ENCODE peak calls at places on chromosome 20, in five cellular contexts. X is A549, W is adrenal gland, N is HepG2, V is HCT116. D is an unnamed sample.

GRCh38 chr20:37907677-37908397 is 4.9 kb downstream of the VSTM2L start:
- DNase-seq in X (peak), W (no peak), N (no peak), V (no peak), D (no peak)

GRCh38 chr20:49245921-49246740 is 26.9 kb downstream of the DDX27 start:
- DNase-seq in X (peak), W (no peak), N (peak), V (peak), D (peak)

GRCh38 chr20:20856306-20856705 is 143.9 kb upstream of the RALGAPA2 start:
- DNase-seq in X (no peak), W (no peak), N (no peak), V (no peak), D (no peak)

GRCh38 chr20:61049684-61050083 is 202.4 kb upstream of the CDH4 start:
- DNase-seq in X (no peak), W (no peak), N (no peak), V (no peak), D (no peak)

GRCh38 chr20:41734506-41734945 is 116.3 kb upstream of the CHD6 start:
- DNase-seq in X (peak), W (peak), N (peak), V (peak), D (peak)

GRCh38 chr20:57441510-57442154 is 50.4 kb downstream of the RBM38 start:
- DNase-seq in X (no peak), W (no peak), N (no peak), V (no peak), D (no peak)

GRCh38 chr20:62716198-62716940 is 7.7 kb downstream of the NTSR1 start:
- DNase-seq in X (no peak), W (no peak), N (no peak), V (no peak), D (no peak)

GRCh38 chr20:19598117-19598516 is 159.9 kb upstream of the RIN2 start:
- DNase-seq in X (no peak), W (no peak), N (no peak), V (no peak), D (no peak)

GRCh38 chr20:41617059-41617921 is 887 bp downstream of the CHD6 start:
- DNase-seq in X (peak), W (peak), N (peak), V (no peak), D (peak)

GRCh38 chr20:47225458-47225857 is 131.0 kb downstream of the ZMYND8 start:
- DNase-seq in X (no peak), W (no peak), N (no peak), V (no peak), D (no peak)

GRCh38 chr20:6827472-6827871 is 60.0 kb downstream of the BMP2 start:
- DNase-seq in X (no peak), W (no peak), N (no peak), V (no peak), D (no peak)

GRCh38 chr20:47360489-47361267 is 4.2 kb upstream of the ZMYND8 start:
- DNase-seq in X (peak), W (peak), N (peak), V (peak), D (peak)

GRCh38 chr20:46009847-46010246 is 1.1 kb downstream of the MMP9 start:
- DNase-seq in X (no peak), W (no peak), N (no peak), V (no peak), D (no peak)

GRCh38 chr20:57503035-57503658 is 21.8 kb downstream of the CTCFL start:
- DNase-seq in X (no peak), W (no peak), N (no peak), V (no peak), D (no peak)

GRCh38 chr20:44692932-44693476 is 22.2 kb upstream of the CCN5 start:
- DNase-seq in X (peak), W (peak), N (peak), V (peak), D (no peak)

GRCh38 chr20:47786763-47787107 is 1.5 kb upstream of the SULF2 start:
- DNase-seq in X (no peak), W (no peak), N (no peak), V (no peak), D (no peak)

GRCh38 chr20:33674294-33675126 is at the start of gene NECAB3:
- DNase-seq in X (peak), W (peak), N (peak), V (no peak), D (peak)
- TF ChIP-seq POLR2A in X (peak), W (peak), N (peak), V (peak), D (peak)

GRCh38 chr20:3045816-3046676 is at the start of gene MRPS26:
- DNase-seq in X (peak), W (peak), N (peak), V (peak), D (peak)
- TF ChIP-seq POLR2A in X (peak), W (peak), N (peak), V (peak), D (peak)

GRCh38 chr20:31698803-31699718 is 23.6 kb downstream of the BCL2L1 start:
- DNase-seq in X (peak), W (peak), N (peak), V (peak), D (peak)
- TF ChIP-seq POLR2A in X (no peak), W (peak), N (no peak), V (no peak), D (peak)

GRCh38 chr20:50673831-50674825 is 17.2 kb downstream of the RIPOR3 start:
- DNase-seq in X (no peak), W (no peak), N (no peak), V (no peak), D (no peak)

GRCh38 chr20:50671626-50672025 is 19.7 kb downstream of the RIPOR3 start:
- DNase-seq in X (no peak), W (no peak), N (no peak), V (no peak), D (no peak)

GRCh38 chr20:50673146-50673830 is 18.1 kb downstream of the RIPOR3 start:
- DNase-seq in X (no peak), W (no peak), N (peak), V (no peak), D (no peak)

GRCh38 chr20:50670126-50670862 is 21.0 kb downstream of the RIPOR3 start:
- DNase-seq in X (peak), W (no peak), N (peak), V (no peak), D (no peak)

GRCh38 chr20:50672400-50673145 is 18.8 kb downstream of the RIPOR3 start:
- DNase-seq in X (no peak), W (no peak), N (no peak), V (no peak), D (no peak)
- TF ChIP-seq POLR2A in X (no peak), W (no peak), N (no peak), V (no peak), D (no peak)

DNA sequence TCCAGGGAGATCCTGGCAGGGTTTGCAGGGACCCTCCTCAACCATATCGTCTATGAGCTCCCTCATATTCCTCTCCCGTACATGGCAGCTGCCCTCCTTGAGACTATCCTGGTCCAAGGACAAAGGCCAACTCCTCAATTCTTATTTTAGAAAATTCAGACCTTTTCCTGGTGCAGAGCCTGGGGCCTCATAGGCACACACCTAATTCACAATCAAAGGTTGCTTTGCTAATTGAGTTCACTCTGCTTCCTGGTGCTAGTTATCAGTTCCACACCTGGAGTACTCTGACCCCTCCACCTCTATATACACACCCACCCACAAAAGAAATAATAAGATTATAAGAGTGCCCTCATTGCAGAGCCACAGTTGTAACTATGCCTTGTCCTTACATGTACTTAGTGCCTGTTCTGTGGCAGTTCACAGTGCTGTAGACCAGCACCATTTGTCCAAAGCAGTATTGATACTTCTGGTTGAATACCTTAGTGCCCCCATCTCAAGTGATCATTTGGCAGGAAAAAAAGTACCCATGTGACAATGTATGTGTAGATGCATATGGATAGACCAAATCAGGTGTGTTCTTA is 38.7 kb downstream of the GSS start:
- DNase-seq in X (no peak), W (no peak), N (no peak), V (no peak), D (no peak)
- TF ChIP-seq POLR2A in X (no peak), W (no peak), N (no peak), V (no peak), D (no peak)

GRCh38 chr20:58902003-58902402 is 49.5 kb downstream of the GNAS start:
- DNase-seq in X (no peak), W (no peak), N (no peak), V (no peak), D (no peak)

GRCh38 chr20:58899518-58899917 is 47.0 kb downstream of the GNAS start:
- DNase-seq in X (no peak), W (no peak), N (no peak), V (no peak), D (no peak)

GRCh38 chr20:58897493-58897892 is 45.0 kb downstream of the GNAS start:
- DNase-seq in X (no peak), W (no peak), N (no peak), V (no peak), D (no peak)

GRCh38 chr20:58898629-58899028 is 46.1 kb downstream of the GNAS start:
- DNase-seq in X (no peak), W (no peak), N (no peak), V (no peak), D (no peak)

GRCh38 chr20:58900292-58900931 is 47.9 kb downstream of the GNAS start:
- DNase-seq in X (no peak), W (no peak), N (no peak), V (no peak), D (no peak)
- TF ChIP-seq POLR2A in X (no peak), W (no peak), N (no peak), V (no peak), D (no peak)